ENCODE peak calls at places on chromosome 16, in four cellular contexts. One of them, this sample, is unnamed.

GRCh38 chr16:77657016-77657415 is 65.3 kb upstream of the NUDT7 start:
- DNase-seq in A549: no peak
- DNase-seq in transverse colon: no peak
- DNase-seq in upper lobe of left lung: no peak
- DNase-seq in this sample: no peak

GRCh38 chr16:9846362-9847099 is 335.7 kb downstream of the GRIN2A start:
- DNase-seq in A549: no peak
- DNase-seq in transverse colon: no peak
- DNase-seq in upper lobe of left lung: no peak
- DNase-seq in this sample: no peak

GRCh38 chr16:12177643-12178042 is 201.1 kb downstream of the SNX29 start:
- DNase-seq in A549: no peak
- DNase-seq in transverse colon: no peak
- DNase-seq in upper lobe of left lung: no peak
- DNase-seq in this sample: no peak

GRCh38 chr16:72291121-72291520 is 119.2 kb upstream of the PMFBP1 start:
- DNase-seq in A549: peak; percentile 6
- DNase-seq in transverse colon: no peak
- DNase-seq in upper lobe of left lung: no peak
- DNase-seq in this sample: no peak

GRCh38 chr16:48335961-48336360 is 49.3 kb downstream of the SIAH1 start:
- DNase-seq in A549: no peak
- DNase-seq in transverse colon: no peak
- DNase-seq in upper lobe of left lung: no peak
- DNase-seq in this sample: no peak

GRCh38 chr16:69589434-69590269 is 23.9 kb downstream of the NFAT5 start:
- DNase-seq in A549: no peak
- DNase-seq in transverse colon: no peak
- DNase-seq in upper lobe of left lung: no peak
- DNase-seq in this sample: no peak

GRCh38 chr16:82628741-82629140 is 2.0 kb downstream of the CDH13 start:
- DNase-seq in A549: no peak
- DNase-seq in transverse colon: no peak
- DNase-seq in upper lobe of left lung: no peak
- DNase-seq in this sample: no peak

GRCh38 chr16:47732122-47732805 is 271.1 kb downstream of the PHKB start:
- DNase-seq in A549: peak; percentile 12
- DNase-seq in transverse colon: no peak
- DNase-seq in upper lobe of left lung: no peak
- DNase-seq in this sample: no peak

GRCh38 chr16:54253118-54253517 is 33.5 kb downstream of the IRX3 start:
- DNase-seq in A549: no peak
- DNase-seq in transverse colon: no peak
- DNase-seq in upper lobe of left lung: no peak
- DNase-seq in this sample: no peak

GRCh38 chr16:714079-714478 is 839 bp upstream of the METRN start:
- DNase-seq in A549: no peak
- DNase-seq in transverse colon: no peak
- DNase-seq in upper lobe of left lung: no peak
- DNase-seq in this sample: no peak

GRCh38 chr16:69555437-69555836 is 10.3 kb upstream of the NFAT5 start:
- DNase-seq in A549: no peak
- DNase-seq in transverse colon: no peak
- DNase-seq in upper lobe of left lung: no peak
- DNase-seq in this sample: no peak

GRCh38 chr16:77760800-77761199 is 27.6 kb upstream of the VAT1L start:
- DNase-seq in A549: no peak
- DNase-seq in transverse colon: no peak
- DNase-seq in upper lobe of left lung: no peak
- DNase-seq in this sample: no peak

GRCh38 chr16:75323198-75323597 is 71.8 kb upstream of the BCAR1 start:
- DNase-seq in A549: no peak
- DNase-seq in transverse colon: no peak
- DNase-seq in upper lobe of left lung: no peak
- DNase-seq in this sample: no peak

GRCh38 chr16:28925386-28926228 is 569 bp upstream of the RABEP2 start:
- DNase-seq in A549: peak; percentile 67
- DNase-seq in transverse colon: peak; percentile 76
- DNase-seq in upper lobe of left lung: peak; percentile 70
- DNase-seq in this sample: no peak

GRCh38 chr16:72924918-72925630 is 122.9 kb downstream of the ZFHX3 start:
- DNase-seq in A549: no peak
- DNase-seq in transverse colon: no peak
- DNase-seq in upper lobe of left lung: peak; percentile 43
- DNase-seq in this sample: peak; percentile 38

GRCh38 chr16:86239381-86239780 is 270.9 kb upstream of the FOXF1 start:
- DNase-seq in A549: no peak
- DNase-seq in transverse colon: no peak
- DNase-seq in upper lobe of left lung: no peak
- DNase-seq in this sample: no peak

GRCh38 chr16:68991075-68991474 is 114.4 kb upstream of the HAS3 start:
- DNase-seq in A549: no peak
- DNase-seq in transverse colon: no peak
- DNase-seq in upper lobe of left lung: no peak
- DNase-seq in this sample: no peak

GRCh38 chr16:25413962-25414361 is 156.3 kb upstream of the ZKSCAN2 start:
- DNase-seq in A549: no peak
- DNase-seq in transverse colon: no peak
- DNase-seq in upper lobe of left lung: no peak
- DNase-seq in this sample: no peak

GRCh38 chr16:11052080-11052808 is 107.9 kb downstream of the CLEC16A start:
- DNase-seq in A549: no peak
- DNase-seq in transverse colon: peak; percentile 41
- DNase-seq in upper lobe of left lung: peak; percentile 43
- DNase-seq in this sample: no peak

GRCh38 chr16:51326131-51326856 is 175.2 kb upstream of the SALL1 start:
- DNase-seq in A549: peak; percentile 26
- DNase-seq in transverse colon: no peak
- DNase-seq in upper lobe of left lung: no peak
- DNase-seq in this sample: no peak

GRCh38 chr16:14303182-14303618 is 232.1 kb downstream of the MRTFB start:
- DNase-seq in A549: no peak
- DNase-seq in transverse colon: no peak
- DNase-seq in upper lobe of left lung: no peak
- DNase-seq in this sample: no peak

GRCh38 chr16:49499018-49499785 is 125.6 kb downstream of the C16orf78 start:
- DNase-seq in A549: no peak
- DNase-seq in transverse colon: no peak
- DNase-seq in upper lobe of left lung: peak; percentile 14
- DNase-seq in this sample: no peak

GRCh38 chr16:77739493-77739892 is 17.2 kb downstream of the NUDT7 start:
- DNase-seq in A549: no peak
- DNase-seq in transverse colon: no peak
- DNase-seq in upper lobe of left lung: no peak
- DNase-seq in this sample: no peak

GRCh38 chr16:85923153-85924021 is 24.4 kb downstream of the IRF8 start:
- DNase-seq in A549: no peak
- DNase-seq in transverse colon: no peak
- DNase-seq in upper lobe of left lung: no peak
- DNase-seq in this sample: peak; percentile 21

GRCh38 chr16:63461248-63461841 is 1425.1 kb upstream of the CDH8 start:
- DNase-seq in A549: no peak
- DNase-seq in transverse colon: no peak
- DNase-seq in upper lobe of left lung: no peak
- DNase-seq in this sample: no peak

GRCh38 chr16:32116080-32116479 is 137.0 kb upstream of the TP53TG3D start:
- DNase-seq in A549: no peak
- DNase-seq in transverse colon: no peak
- DNase-seq in upper lobe of left lung: no peak
- DNase-seq in this sample: no peak

GRCh38 chr16:53922805-53923645 is 219.1 kb downstream of the FTO start:
- DNase-seq in A549: no peak
- DNase-seq in transverse colon: no peak
- DNase-seq in upper lobe of left lung: no peak
- DNase-seq in this sample: no peak

GRCh38 chr16:88463411-88463810 is 10.3 kb downstream of the ZFPM1 start:
- DNase-seq in A549: no peak
- DNase-seq in transverse colon: no peak
- DNase-seq in upper lobe of left lung: no peak
- DNase-seq in this sample: no peak

GRCh38 chr16:88459366-88460055 is 6.4 kb downstream of the ZFPM1 start:
- DNase-seq in A549: no peak
- DNase-seq in transverse colon: no peak
- DNase-seq in upper lobe of left lung: no peak
- DNase-seq in this sample: no peak

GRCh38 chr16:88460496-88461169 is 7.6 kb downstream of the ZFPM1 start:
- DNase-seq in A549: no peak
- DNase-seq in transverse colon: no peak
- DNase-seq in upper lobe of left lung: no peak
- DNase-seq in this sample: no peak

GRCh38 chr16:88462396-88462795 is 9.3 kb downstream of the ZFPM1 start:
- DNase-seq in A549: no peak
- DNase-seq in transverse colon: no peak
- DNase-seq in upper lobe of left lung: no peak
- DNase-seq in this sample: no peak

DNA sequence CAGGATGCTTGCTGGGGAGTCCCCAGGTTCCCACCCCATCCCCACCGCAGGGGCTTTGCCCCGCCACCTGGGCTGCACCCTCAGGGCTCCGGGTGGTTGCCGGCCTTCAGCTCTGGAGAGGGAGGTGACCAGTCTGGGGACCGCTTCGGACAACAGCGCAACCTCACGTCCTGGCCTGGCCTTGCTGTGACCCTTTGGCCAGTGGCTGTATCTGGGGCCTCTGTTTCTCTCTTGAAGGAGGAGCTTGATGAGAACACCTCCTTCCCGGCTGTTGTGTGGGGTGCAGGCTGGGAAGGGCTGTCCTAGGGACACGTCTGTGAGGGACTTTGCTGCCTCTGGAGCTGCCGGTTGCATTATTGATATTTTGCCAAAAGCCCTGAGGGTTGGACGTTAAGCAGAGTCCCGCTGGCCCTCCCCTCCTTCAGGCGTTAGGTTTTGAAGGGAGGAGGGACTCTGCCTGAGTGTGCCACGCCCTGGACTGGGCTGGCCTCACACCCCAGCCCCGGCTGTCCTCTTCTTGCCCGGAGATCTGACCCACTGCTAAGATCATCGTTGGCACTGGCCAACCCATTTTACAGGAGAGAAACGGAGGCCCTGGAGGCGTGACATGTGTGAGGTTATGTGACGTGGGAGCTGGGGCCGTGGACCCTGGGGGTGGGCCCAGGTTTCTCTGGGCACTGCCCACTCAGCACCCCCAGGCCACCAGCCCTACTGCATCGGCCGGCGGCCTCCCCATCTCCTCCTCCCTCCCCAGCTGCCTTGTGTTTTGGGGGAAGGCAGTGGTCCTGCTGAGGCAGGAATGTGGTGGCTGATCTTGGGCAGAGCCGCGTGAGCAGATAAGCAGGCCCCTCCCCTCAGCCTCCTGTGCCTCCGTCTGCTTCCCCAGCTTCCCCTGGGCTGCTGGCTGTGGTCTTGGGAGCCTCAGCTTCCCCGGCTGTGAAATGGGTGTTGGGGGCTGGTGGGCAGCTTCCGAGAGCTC is 8.5 kb downstream of the ZFPM1 start:
- DNase-seq in A549: no peak
- DNase-seq in transverse colon: no peak
- DNase-seq in upper lobe of left lung: no peak
- DNase-seq in this sample: no peak
- TF ChIP-seq POLR2A in A549: no peak
- TF ChIP-seq POLR2A in transverse colon: no peak
- TF ChIP-seq POLR2A in upper lobe of left lung: no peak
- TF ChIP-seq POLR2A in this sample: no peak

DNA sequence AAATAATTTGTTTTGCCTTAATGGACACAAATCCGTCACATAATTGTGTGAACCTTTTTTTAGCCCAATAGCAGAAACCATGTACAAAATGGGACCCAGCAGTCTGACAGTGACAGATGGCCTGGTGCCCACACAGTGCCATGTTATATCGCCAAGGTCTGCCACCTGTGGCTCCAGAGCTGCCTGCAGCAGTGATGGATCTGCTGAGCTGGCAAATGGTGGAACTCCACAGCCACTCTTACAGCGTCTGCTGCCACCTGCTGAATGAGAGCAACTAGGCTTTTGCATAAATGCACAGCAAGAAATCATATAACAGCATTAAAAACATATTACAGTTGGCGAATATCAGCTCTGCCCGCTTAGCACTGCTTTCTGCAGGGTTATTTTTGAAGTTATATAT is 59.4 kb downstream of the NUP93 start:
- DNase-seq in A549: peak; percentile 41
- DNase-seq in transverse colon: peak; percentile 31
- DNase-seq in upper lobe of left lung: peak; percentile 62
- DNase-seq in this sample: no peak
- TF ChIP-seq CTCF in A549: peak; percentile 63
- TF ChIP-seq CTCF in transverse colon: no peak
- TF ChIP-seq CTCF in upper lobe of left lung: no peak
- TF ChIP-seq CTCF in this sample: peak; percentile 45

DNA sequence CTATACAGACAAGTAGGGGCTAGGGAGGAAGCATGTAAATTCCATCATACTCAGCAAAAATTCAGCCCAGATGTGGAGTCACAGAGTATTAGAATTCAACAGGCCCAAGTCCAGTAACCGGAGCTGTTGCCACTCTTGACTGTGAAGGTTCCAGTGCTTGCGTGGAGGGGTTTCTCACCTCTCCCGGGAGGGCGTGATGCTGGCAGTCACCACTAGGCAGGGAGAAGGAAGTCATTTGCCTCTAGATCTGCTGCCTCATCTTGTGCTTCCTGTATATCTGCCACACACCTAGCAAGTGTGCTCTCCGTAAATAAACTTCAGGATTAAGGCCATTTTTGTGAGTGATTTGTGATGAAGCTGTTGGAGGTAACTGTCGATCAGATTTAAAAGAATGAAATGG is 1.0 kb upstream of the CKLF start:
- DNase-seq in A549: peak; percentile 59
- DNase-seq in transverse colon: peak; percentile 60
- DNase-seq in upper lobe of left lung: peak; percentile 73
- DNase-seq in this sample: no peak
- H3K4me1 ChIP-seq in A549: peaks cover 40% of the 10 kb centered on the region
- H3K4me1 ChIP-seq in transverse colon: peaks cover 5% of the 10 kb centered on the region
- H3K4me1 ChIP-seq in upper lobe of left lung: peaks cover 41% of the 10 kb centered on the region
- H3K4me1 ChIP-seq in this sample: no peaks in the 10 kb centered on the region

GRCh38 chr16:67029249-67030096 is 524 bp downstream of the CBFB start:
- DNase-seq in A549: peak; percentile 36
- DNase-seq in transverse colon: peak; percentile 69
- DNase-seq in upper lobe of left lung: peak; percentile 78
- DNase-seq in this sample: peak; percentile 72
- TF ChIP-seq POLR2A in A549: peak; percentile 18
- TF ChIP-seq POLR2A in transverse colon: peak; percentile 53
- TF ChIP-seq POLR2A in upper lobe of left lung: peak; percentile 24
- TF ChIP-seq POLR2A in this sample: peak; percentile 43

This sample was measured in right lobe of liver.